ENCODE peak calls at places on chromosomes 2 and 18, in six cellular contexts. V is tibial nerve, R is coronary artery, J is IMR-90, P is HCT116, G is choroid plexus epithelial cell. S is an unnamed sample.

GRCh38 chr18:6326566-6326965 is 88.1 kb downstream of the L3MBTL4 start:
- DNase-seq in R (no peak), P (no peak), J (no peak), V (no peak), G (no peak), S (no peak)

GRCh38 chr2:119638246-119638645 is 40.8 kb upstream of the TMEM177 start:
- DNase-seq in V (no peak), P (no peak), R (no peak), J (no peak), G (no peak), S (no peak)

GRCh38 chr2:197500503-197501179 is 462 bp downstream of the HSPE1 start:
- DNase-seq in G (peak; percentile 31), V (no peak), J (peak; percentile 5), R (no peak), P (no peak), S (peak; percentile 24)

GRCh38 chr2:118148809-118149208 is 60.5 kb downstream of the INSIG2 start:
- DNase-seq in V (no peak), J (no peak), P (no peak), R (no peak), G (peak; percentile 4), S (peak; percentile 11)

GRCh38 chr2:133812826-133813617 is 244.8 kb upstream of the NCKAP5 start:
- DNase-seq in R (no peak), G (no peak), P (peak; percentile 65), V (no peak), J (peak; percentile 64), S (peak; percentile 21)

GRCh38 chr2:62578837-62579640 is 73.0 kb upstream of the TMEM17 start:
- DNase-seq in G (peak; percentile 80), V (no peak), P (peak; percentile 77), R (no peak), J (peak; percentile 87), S (peak; percentile 86)

GRCh38 chr18:2917255-2918047 is 70.6 kb downstream of the EMILIN2 start:
- DNase-seq in J (no peak), V (no peak), R (peak; percentile 53), G (no peak), P (no peak), S (no peak)

GRCh38 chr2:12719400-12720104 is 2.8 kb downstream of the TRIB2 start:
- DNase-seq in V (no peak), R (no peak), J (peak; percentile 64), P (no peak), G (peak; percentile 81), S (peak; percentile 76)

GRCh38 chr18:33781429-33781828 is 203.4 kb downstream of the ASXL3 start:
- DNase-seq in P (no peak), G (no peak), J (no peak), R (no peak), V (no peak), S (no peak)

GRCh38 chr2:122652670-122653069 is 897.2 kb downstream of the TSN start:
- DNase-seq in J (no peak), R (no peak), V (no peak), G (no peak), P (no peak), S (peak; percentile 3)

GRCh38 chr2:1766400-1766799 is 22.1 kb upstream of the PXDN start:
- DNase-seq in R (no peak), J (no peak), P (no peak), V (no peak), G (no peak), S (no peak)

GRCh38 chr2:144521702-144522101 is 1.8 kb upstream of the ZEB2 start:
- DNase-seq in G (no peak), J (no peak), R (no peak), P (no peak), V (no peak), S (no peak)

GRCh38 chr2:54720563-54720962 is 2.9 kb upstream of the EML6 start:
- DNase-seq in J (no peak), G (no peak), P (no peak), V (no peak), R (no peak), S (no peak)

GRCh38 chr18:7417742-7418141 is 149.4 kb upstream of the PTPRM start:
- DNase-seq in P (no peak), V (no peak), G (peak; percentile 61), J (no peak), R (no peak), S (peak; percentile 95)

GRCh38 chr18:79570266-79571201 is 109.1 kb upstream of the CTDP1 start:
- DNase-seq in J (peak; percentile 87), P (peak; percentile 73), R (peak; percentile 59), V (peak; percentile 10), G (peak; percentile 60), S (peak; percentile 51)

GRCh38 chr2:176156959-176157498 is at the start of gene HOXD3:
- DNase-seq in G (no peak), R (no peak), V (no peak), J (no peak), P (no peak), S (no peak)

GRCh38 chr2:176157499-176158305 is 595 bp downstream of the HOXD3 start:
- DNase-seq in R (no peak), J (no peak), V (no peak), G (no peak), P (no peak), S (no peak)

GRCh38 chr2:176154853-176155252 is 2.3 kb upstream of the HOXD3 start:
- DNase-seq in G (no peak), P (no peak), R (no peak), J (no peak), V (no peak), S (no peak)

GRCh38 chr2:176155341-176156044 is 1.6 kb upstream of the HOXD3 start:
- DNase-seq in P (no peak), J (no peak), G (no peak), V (no peak), R (no peak), S (no peak)

DNA sequence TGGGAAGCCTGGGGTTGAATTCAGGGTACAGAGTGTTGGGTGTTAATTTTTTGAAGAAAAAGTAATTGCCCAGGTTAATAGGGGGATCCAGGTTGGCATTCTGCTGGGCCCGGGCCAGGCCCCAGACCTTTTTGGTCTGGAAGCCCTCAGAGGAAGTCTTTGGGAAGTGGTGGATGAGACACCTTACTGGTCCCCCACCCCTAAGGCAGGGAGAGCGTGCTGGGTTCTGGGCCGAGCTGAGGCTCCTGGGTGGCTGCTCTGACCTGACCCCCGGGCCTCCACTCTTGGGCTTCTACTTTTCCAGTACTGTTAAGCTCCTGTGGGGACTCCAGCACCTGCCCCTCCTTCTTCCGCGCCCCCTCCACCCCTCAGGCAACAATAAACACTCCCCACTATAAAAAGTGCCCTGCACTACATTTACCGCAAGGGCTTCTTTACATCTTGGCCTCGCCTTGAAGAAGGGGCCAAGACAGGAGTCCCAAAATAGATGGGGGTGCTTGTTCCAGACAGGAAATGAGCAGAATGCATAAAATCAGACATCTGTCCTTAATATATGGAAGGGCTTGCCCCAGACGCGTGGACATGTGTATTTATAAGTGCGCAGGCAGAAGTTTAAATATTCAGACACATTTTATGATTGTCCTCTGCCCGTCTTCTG is 677 bp upstream of the HOXD3 start:
- DNase-seq in G (no peak), V (no peak), R (no peak), P (no peak), J (no peak), S (no peak)
- TF ChIP-seq CTCF in G (no peak), V (no peak), R (no peak), P (no peak), J (no peak), S (no peak)

GRCh38 chr2:217824223-217824622 is 178.6 kb downstream of the TNS1 start:
- DNase-seq in J (no peak), G (no peak), P (no peak), R (no peak), V (no peak), S (no peak)

GRCh38 chr2:217820904-217821303 is 181.9 kb downstream of the TNS1 start:
- DNase-seq in V (no peak), G (no peak), J (no peak), R (no peak), P (no peak), S (no peak)

GRCh38 chr2:217821536-217822147 is 181.2 kb downstream of the TNS1 start:
- DNase-seq in G (no peak), R (no peak), P (no peak), J (no peak), V (no peak), S (no peak)

GRCh38 chr2:217823626-217824025 is 179.2 kb downstream of the TNS1 start:
- DNase-seq in R (no peak), G (no peak), V (no peak), J (no peak), P (no peak), S (no peak)

GRCh38 chr2:217822296-217823252 is 180.2 kb downstream of the TNS1 start:
- DNase-seq in R (no peak), P (no peak), G (no peak), V (no peak), J (peak; percentile 28), S (peak; percentile 17)
- TF ChIP-seq CTCF in R (no peak), P (no peak), G (peak; percentile 14), V (no peak), J (peak; percentile 16), S (no peak)

GRCh38 chr2:96239745-96240264 is 26.0 kb downstream of the TMEM127 start:
- DNase-seq in J (no peak), P (no peak), R (no peak), G (no peak), V (no peak), S (no peak)

GRCh38 chr2:96240341-96241038 is 25.3 kb downstream of the TMEM127 start:
- DNase-seq in R (no peak), J (no peak), P (no peak), G (no peak), V (no peak), S (no peak)

GRCh38 chr2:96239091-96239490 is 26.7 kb downstream of the TMEM127 start:
- DNase-seq in R (no peak), P (no peak), J (no peak), V (no peak), G (no peak), S (no peak)

GRCh38 chr2:96241901-96242611 is 23.7 kb downstream of the TMEM127 start:
- DNase-seq in V (no peak), J (peak; percentile 86), R (no peak), P (no peak), G (peak; percentile 80), S (peak; percentile 83)

GRCh38 chr2:96241227-96241626 is 24.6 kb downstream of the TMEM127 start:
- DNase-seq in P (no peak), G (no peak), J (no peak), R (no peak), V (no peak), S (no peak)
- TF ChIP-seq CTCF in P (no peak), G (no peak), J (no peak), R (no peak), V (no peak), S (no peak)

GRCh38 chr2:126882181-126882580 is 16.5 kb upstream of the TEX51 start:
- DNase-seq in G (no peak), P (no peak), R (peak; percentile 68), J (no peak), V (no peak), S (no peak)

GRCh38 chr2:126881591-126881990 is 17.1 kb upstream of the TEX51 start:
- DNase-seq in R (peak; percentile 43), J (no peak), G (no peak), P (no peak), V (no peak), S (no peak)

GRCh38 chr2:126884861-126885481 is 13.7 kb upstream of the TEX51 start:
- DNase-seq in P (no peak), R (peak; percentile 29), J (no peak), V (no peak), G (no peak), S (no peak)

GRCh38 chr2:126882736-126883660 is 15.7 kb upstream of the TEX51 start:
- DNase-seq in P (no peak), J (no peak), R (peak; percentile 49), V (no peak), G (no peak), S (no peak)

GRCh38 chr2:126883661-126884030 is 15.0 kb upstream of the TEX51 start:
- DNase-seq in G (no peak), J (no peak), R (peak; percentile 45), V (no peak), P (no peak), S (no peak)
- TF ChIP-seq CTCF in G (no peak), J (no peak), R (no peak), V (no peak), P (no peak), S (no peak)

S was measured in MCF 10A.